ENCODE peak calls at places on chromosomes 1 and 21, in nine cellular contexts. X is HFF-Myc, H is fibroblast of lung, U is tibial nerve, M is astrocyte of the spinal cord, Z is stomach, R is AG10803, W is esophagus squamous epithelium, S is colonic mucosa. J is an unnamed sample.

GRCh38 chr21:42233067-42233981 is 14.4 kb downstream of the ABCG1 start:
- DNase-seq in X (no peak), H (no peak), U (peak), M (peak), Z (peak), R (peak), W (no peak), S (peak), J (peak)

GRCh38 chr1:21257431-21258135 is 32.7 kb downstream of the ECE1 start:
- DNase-seq in X (no peak), H (no peak), U (no peak), M (no peak), Z (no peak), R (no peak), W (no peak), S (no peak), J (no peak)

GRCh38 chr1:12296623-12297022 is 66.8 kb downstream of the VPS13D start:
- DNase-seq in X (no peak), H (peak), U (no peak), M (peak), Z (no peak), R (peak), W (no peak), S (no peak), J (peak)

GRCh38 chr21:44866780-44867179 is 6.7 kb downstream of the PTTG1IP start:
- DNase-seq in X (no peak), H (peak), U (no peak), M (peak), Z (no peak), R (no peak), W (no peak), S (no peak), J (peak)

GRCh38 chr21:39086547-39086946 is 96.7 kb downstream of the PSMG1 start:
- DNase-seq in X (no peak), H (no peak), U (no peak), M (no peak), Z (no peak), R (no peak), W (no peak), S (no peak), J (no peak)

GRCh38 chr1:206911064-206911663 is 10.6 kb downstream of the FCMR start:
- DNase-seq in X (no peak), H (peak), U (peak), M (peak), Z (no peak), R (peak), W (no peak), S (no peak), J (peak)

GRCh38 chr1:150066838-150067183 is 765 bp upstream of the VPS45 start:
- DNase-seq in X (no peak), H (no peak), U (no peak), M (no peak), Z (peak), R (no peak), W (no peak), S (peak), J (no peak)

GRCh38 chr1:151007853-151008243 is 401 bp upstream of the PRUNE1 start:
- DNase-seq in X (no peak), H (no peak), U (no peak), M (no peak), Z (no peak), R (no peak), W (no peak), S (no peak), J (no peak)

GRCh38 chr1:234926574-234927311 is 201.9 kb downstream of the TOMM20 start:
- DNase-seq in X (no peak), H (no peak), U (no peak), M (no peak), Z (no peak), R (no peak), W (no peak), S (peak), J (no peak)

GRCh38 chr1:154750681-154751665 is 119.1 kb downstream of the KCNN3 start:
- DNase-seq in X (no peak), H (no peak), U (no peak), M (no peak), Z (no peak), R (no peak), W (no peak), S (no peak), J (no peak)

GRCh38 chr1:64505944-64506658 is 36.2 kb downstream of the CACHD1 start:
- DNase-seq in X (no peak), H (peak), U (no peak), M (no peak), Z (peak), R (no peak), W (no peak), S (peak), J (no peak)

GRCh38 chr1:47439151-47440051 is 1.6 kb downstream of the FOXD2 start:
- DNase-seq in X (no peak), H (no peak), U (no peak), M (no peak), Z (no peak), R (no peak), W (no peak), S (peak), J (no peak)

GRCh38 chr1:9651565-9652378 is at the start of gene PIK3CD:
- DNase-seq in X (no peak), H (peak), U (no peak), M (peak), Z (no peak), R (peak), W (no peak), S (no peak), J (peak)

GRCh38 chr1:108858541-108858940 is 1.6 kb upstream of the AKNAD1 start:
- DNase-seq in X (no peak), H (no peak), U (no peak), M (no peak), Z (no peak), R (peak), W (no peak), S (no peak), J (no peak)

GRCh38 chr1:26724118-26724517 is 28.3 kb downstream of the ARID1A start:
- DNase-seq in X (no peak), H (no peak), U (no peak), M (no peak), Z (no peak), R (no peak), W (no peak), S (no peak), J (no peak)

GRCh38 chr1:26726784-26727183 is 31.0 kb downstream of the ARID1A start:
- DNase-seq in X (no peak), H (no peak), U (no peak), M (no peak), Z (no peak), R (peak), W (no peak), S (no peak), J (no peak)

GRCh38 chr1:26723013-26723991 is 27.5 kb downstream of the ARID1A start:
- DNase-seq in X (peak), H (peak), U (peak), M (peak), Z (peak), R (peak), W (no peak), S (peak), J (peak)

GRCh38 chr1:26721669-26722355 is 26.0 kb downstream of the ARID1A start:
- DNase-seq in X (no peak), H (peak), U (no peak), M (no peak), Z (no peak), R (no peak), W (no peak), S (no peak), J (no peak)

DNA sequence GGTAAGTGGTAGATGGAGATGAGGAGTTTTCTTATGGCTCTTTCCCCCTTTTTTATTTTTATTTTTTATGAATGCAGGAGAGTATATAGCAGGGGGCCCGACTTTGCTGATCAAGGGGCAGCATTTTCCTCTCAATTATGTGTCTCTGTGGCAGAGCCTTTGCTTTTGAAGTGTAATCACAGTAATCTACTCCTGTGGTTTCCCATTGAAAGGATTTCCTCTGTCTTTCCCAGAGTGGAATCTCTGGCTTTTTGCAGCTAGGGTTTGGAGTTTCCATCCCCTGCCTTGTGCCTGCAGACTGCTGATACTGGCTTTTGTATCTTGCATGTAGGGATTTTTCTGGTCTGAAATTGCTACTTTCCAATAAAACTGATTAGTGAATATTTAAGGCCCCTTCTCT is 29.1 kb downstream of the ARID1A start:
- DNase-seq in X (no peak), H (peak), U (no peak), M (no peak), Z (no peak), R (no peak), W (no peak), S (no peak), J (no peak)
- H3K4me3 ChIP-seq in X (no peak), H (no peak), U (no peak), M (no peak), Z (no peak), R (no peak), W (no peak), S (no peak), J (no peak)

GRCh38 chr1:15595809-15596730 is 11.2 kb upstream of the AGMAT start:
- DNase-seq in X (no peak), H (no peak), U (no peak), M (no peak), Z (no peak), R (no peak), W (no peak), S (no peak), J (no peak)

GRCh38 chr1:15592285-15592684 is 7.4 kb upstream of the AGMAT start:
- DNase-seq in X (no peak), H (no peak), U (no peak), M (no peak), Z (no peak), R (no peak), W (no peak), S (no peak), J (no peak)
- TF ChIP-seq CTCF in X (no peak), H (no peak), U (no peak), M (no peak), Z (no peak), R (no peak), W (no peak), S (no peak), J (no peak)

GRCh38 chr1:29412591-29412990 is 176.3 kb downstream of the PTPRU start:
- DNase-seq in X (no peak), H (no peak), U (no peak), M (no peak), Z (no peak), R (no peak), W (no peak), S (no peak), J (no peak)

GRCh38 chr1:29409616-29410015 is 173.3 kb downstream of the PTPRU start:
- DNase-seq in X (no peak), H (no peak), U (no peak), M (no peak), Z (no peak), R (no peak), W (no peak), S (no peak), J (no peak)

GRCh38 chr1:29410476-29410875 is 174.2 kb downstream of the PTPRU start:
- DNase-seq in X (no peak), H (no peak), U (no peak), M (no peak), Z (no peak), R (no peak), W (no peak), S (no peak), J (no peak)

GRCh38 chr1:29408831-29409605 is 172.7 kb downstream of the PTPRU start:
- DNase-seq in X (no peak), H (no peak), U (no peak), M (no peak), Z (no peak), R (no peak), W (no peak), S (no peak), J (no peak)

GRCh38 chr1:29406814-29407213 is 170.5 kb downstream of the PTPRU start:
- DNase-seq in X (no peak), H (no peak), U (no peak), M (no peak), Z (no peak), R (no peak), W (no peak), S (no peak), J (no peak)
- H3K4me3 ChIP-seq in X (no peak), H (no peak), U (no peak), M (no peak), Z (no peak), R (no peak), W (no peak), S (no peak), J (no peak)

DNA sequence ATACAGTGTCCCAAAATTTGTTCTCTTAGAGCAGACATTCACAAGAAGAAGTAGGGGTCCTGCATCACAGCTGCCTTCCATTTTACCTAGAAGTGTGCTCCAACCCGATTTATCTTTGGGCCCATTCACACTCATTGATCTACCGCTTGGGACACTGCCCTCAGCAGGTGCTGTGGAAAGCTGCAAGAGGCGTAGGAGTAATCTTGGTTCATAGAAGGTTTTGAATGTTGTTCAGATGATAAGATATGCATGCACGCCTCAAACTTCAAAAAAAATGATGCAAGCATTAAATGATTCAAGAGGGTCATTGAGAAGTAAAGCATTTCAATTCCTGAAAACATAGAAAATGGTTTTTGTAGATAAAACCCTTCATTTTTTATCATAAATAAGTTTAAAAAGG is 18.6 kb upstream of the C1orf105 start:
- DNase-seq in X (no peak), H (no peak), U (no peak), M (no peak), Z (no peak), R (no peak), W (no peak), S (no peak), J (no peak)
- TF ChIP-seq CTCF in X (peak), H (no peak), U (no peak), M (peak), Z (no peak), R (peak), W (peak), S (no peak), J (peak)

GRCh38 chr1:15758953-15759661 is 512 bp downstream of the FBLIM1 start:
- DNase-seq in X (no peak), H (no peak), U (no peak), M (no peak), Z (no peak), R (peak), W (no peak), S (no peak), J (peak)
- H3K4me3 ChIP-seq in X (peak), H (peak), U (peak), M (peak), Z (peak), R (peak), W (peak), S (peak), J (peak)

GRCh38 chr1:59638172-59638800 is 176.5 kb upstream of the HOOK1 start:
- DNase-seq in X (peak), H (peak), U (peak), M (peak), Z (no peak), R (peak), W (no peak), S (no peak), J (peak)
- TF ChIP-seq CTCF in X (no peak), H (no peak), U (no peak), M (no peak), Z (no peak), R (peak), W (no peak), S (no peak), J (no peak)